ENCODE peak calls at places on chromosome 3, in nine cellular contexts. One of them, this sample, is unnamed.
A peak's percentile ranks its signal among the peaks of the same experiment; 100 is the strongest.

GRCh38 chr3:186083746-186084145 is 25.1 kb downstream of the ETV5 start:
- DNase-seq in CD4-positive, alpha-beta T cell: no peak
- DNase-seq in WERI-Rb-1: no peak
- DNase-seq in glutamatergic neuron: no peak
- DNase-seq in GM13977: no peak
- DNase-seq in adrenal gland: no peak
- DNase-seq in choroid plexus epithelial cell: no peak
- DNase-seq in lower lobe of right lung: no peak
- DNase-seq in astrocyte of the spinal cord: no peak
- DNase-seq in this sample: no peak

GRCh38 chr3:122021811-122022401 is at the start of gene ILDR1:
- DNase-seq in CD4-positive, alpha-beta T cell: no peak
- DNase-seq in WERI-Rb-1: no peak
- DNase-seq in glutamatergic neuron: no peak
- DNase-seq in GM13977: peak; percentile 62
- DNase-seq in adrenal gland: no peak
- DNase-seq in choroid plexus epithelial cell: no peak
- DNase-seq in lower lobe of right lung: peak; percentile 65
- DNase-seq in astrocyte of the spinal cord: no peak
- DNase-seq in this sample: peak; percentile 76

GRCh38 chr3:134004841-134005240 is 24.9 kb downstream of the SLCO2A1 start:
- DNase-seq in CD4-positive, alpha-beta T cell: no peak
- DNase-seq in WERI-Rb-1: no peak
- DNase-seq in glutamatergic neuron: no peak
- DNase-seq in GM13977: no peak
- DNase-seq in adrenal gland: no peak
- DNase-seq in choroid plexus epithelial cell: no peak
- DNase-seq in lower lobe of right lung: no peak
- DNase-seq in astrocyte of the spinal cord: peak; percentile 21
- DNase-seq in this sample: no peak

GRCh38 chr3:129688310-129688895 is 81.9 kb upstream of the PLXND1 start:
- DNase-seq in CD4-positive, alpha-beta T cell: no peak
- DNase-seq in WERI-Rb-1: peak; percentile 32
- DNase-seq in glutamatergic neuron: peak; percentile 72
- DNase-seq in GM13977: no peak
- DNase-seq in adrenal gland: peak; percentile 78
- DNase-seq in choroid plexus epithelial cell: peak; percentile 87
- DNase-seq in lower lobe of right lung: peak; percentile 61
- DNase-seq in astrocyte of the spinal cord: peak; percentile 70
- DNase-seq in this sample: no peak

GRCh38 chr3:158912188-158912587 is 110.3 kb downstream of the MFSD1 start:
- DNase-seq in CD4-positive, alpha-beta T cell: no peak
- DNase-seq in WERI-Rb-1: no peak
- DNase-seq in glutamatergic neuron: no peak
- DNase-seq in GM13977: no peak
- DNase-seq in adrenal gland: no peak
- DNase-seq in choroid plexus epithelial cell: peak; percentile 4
- DNase-seq in lower lobe of right lung: no peak
- DNase-seq in astrocyte of the spinal cord: no peak
- DNase-seq in this sample: no peak

GRCh38 chr3:55660642-55661041 is 173.5 kb upstream of the WNT5A start:
- DNase-seq in CD4-positive, alpha-beta T cell: no peak
- DNase-seq in WERI-Rb-1: no peak
- DNase-seq in glutamatergic neuron: no peak
- DNase-seq in GM13977: no peak
- DNase-seq in adrenal gland: no peak
- DNase-seq in choroid plexus epithelial cell: no peak
- DNase-seq in lower lobe of right lung: no peak
- DNase-seq in astrocyte of the spinal cord: no peak
- DNase-seq in this sample: no peak

GRCh38 chr3:6779140-6779539 is 81.8 kb upstream of the GRM7 start:
- DNase-seq in CD4-positive, alpha-beta T cell: no peak
- DNase-seq in WERI-Rb-1: no peak
- DNase-seq in glutamatergic neuron: no peak
- DNase-seq in GM13977: no peak
- DNase-seq in adrenal gland: no peak
- DNase-seq in choroid plexus epithelial cell: no peak
- DNase-seq in lower lobe of right lung: no peak
- DNase-seq in astrocyte of the spinal cord: no peak
- DNase-seq in this sample: no peak

GRCh38 chr3:29140706-29141105 is 140.2 kb upstream of the RBMS3 start:
- DNase-seq in CD4-positive, alpha-beta T cell: no peak
- DNase-seq in WERI-Rb-1: no peak
- DNase-seq in glutamatergic neuron: no peak
- DNase-seq in GM13977: no peak
- DNase-seq in adrenal gland: peak; percentile 25
- DNase-seq in choroid plexus epithelial cell: no peak
- DNase-seq in lower lobe of right lung: no peak
- DNase-seq in astrocyte of the spinal cord: peak; percentile 29
- DNase-seq in this sample: no peak

GRCh38 chr3:155772801-155773200 is 27.9 kb upstream of the PLCH1 start:
- DNase-seq in CD4-positive, alpha-beta T cell: no peak
- DNase-seq in WERI-Rb-1: no peak
- DNase-seq in glutamatergic neuron: no peak
- DNase-seq in GM13977: no peak
- DNase-seq in adrenal gland: no peak
- DNase-seq in choroid plexus epithelial cell: no peak
- DNase-seq in lower lobe of right lung: no peak
- DNase-seq in astrocyte of the spinal cord: no peak
- DNase-seq in this sample: no peak

GRCh38 chr3:193716155-193716554 is 123.1 kb downstream of the OPA1 start:
- DNase-seq in CD4-positive, alpha-beta T cell: no peak
- DNase-seq in WERI-Rb-1: no peak
- DNase-seq in glutamatergic neuron: no peak
- DNase-seq in GM13977: no peak
- DNase-seq in adrenal gland: no peak
- DNase-seq in choroid plexus epithelial cell: no peak
- DNase-seq in lower lobe of right lung: no peak
- DNase-seq in astrocyte of the spinal cord: no peak
- DNase-seq in this sample: no peak

GRCh38 chr3:4525555-4526238 is 32.5 kb downstream of the ITPR1 start:
- DNase-seq in CD4-positive, alpha-beta T cell: no peak
- DNase-seq in WERI-Rb-1: no peak
- DNase-seq in glutamatergic neuron: no peak
- DNase-seq in GM13977: no peak
- DNase-seq in adrenal gland: no peak
- DNase-seq in choroid plexus epithelial cell: no peak
- DNase-seq in lower lobe of right lung: no peak
- DNase-seq in astrocyte of the spinal cord: no peak
- DNase-seq in this sample: no peak

GRCh38 chr3:12965999-12966846 is 107.0 kb downstream of the IQSEC1 start:
- DNase-seq in CD4-positive, alpha-beta T cell: no peak
- DNase-seq in WERI-Rb-1: peak; percentile 80
- DNase-seq in glutamatergic neuron: peak; percentile 83
- DNase-seq in GM13977: no peak
- DNase-seq in adrenal gland: no peak
- DNase-seq in choroid plexus epithelial cell: no peak
- DNase-seq in lower lobe of right lung: no peak
- DNase-seq in astrocyte of the spinal cord: no peak
- DNase-seq in this sample: no peak

DNA sequence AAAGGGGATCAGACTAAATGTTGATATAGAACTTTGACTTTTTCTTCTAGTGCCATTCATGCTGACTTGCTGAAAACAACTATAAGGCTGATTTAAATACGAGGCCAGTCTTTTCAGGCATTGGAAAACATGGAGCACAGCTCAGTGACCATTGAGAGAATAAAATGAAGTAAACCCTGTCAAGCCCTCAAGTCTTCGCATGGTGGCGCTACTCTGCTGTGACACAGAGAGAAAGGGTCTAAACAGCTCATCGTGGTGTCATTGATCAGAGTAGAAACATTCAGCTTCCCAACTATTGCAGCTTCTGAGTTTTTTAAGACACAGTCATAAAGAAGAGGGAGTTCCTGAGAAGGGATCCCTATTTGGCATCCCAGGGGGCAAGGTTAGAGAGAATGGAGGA is 716.2 kb downstream of the DIPK2A start:
- DNase-seq in CD4-positive, alpha-beta T cell: no peak
- DNase-seq in WERI-Rb-1: peak; percentile 12
- DNase-seq in glutamatergic neuron: no peak
- DNase-seq in GM13977: no peak
- DNase-seq in adrenal gland: no peak
- DNase-seq in choroid plexus epithelial cell: peak; percentile 9
- DNase-seq in lower lobe of right lung: no peak
- DNase-seq in astrocyte of the spinal cord: no peak
- DNase-seq in this sample: no peak
- TF ChIP-seq CTCF in CD4-positive, alpha-beta T cell: no peak
- TF ChIP-seq CTCF in WERI-Rb-1: peak; percentile 27
- TF ChIP-seq CTCF in glutamatergic neuron: no peak
- TF ChIP-seq CTCF in GM13977: peak; percentile 48
- TF ChIP-seq CTCF in adrenal gland: no peak
- TF ChIP-seq CTCF in choroid plexus epithelial cell: peak; percentile 29
- TF ChIP-seq CTCF in lower lobe of right lung: no peak
- TF ChIP-seq CTCF in astrocyte of the spinal cord: peak; percentile 5
- TF ChIP-seq CTCF in this sample: peak; percentile 7

GRCh38 chr3:120622457-120622856 is 26.3 kb downstream of the NDUFB4 start:
- DNase-seq in CD4-positive, alpha-beta T cell: no peak
- DNase-seq in WERI-Rb-1: no peak
- DNase-seq in glutamatergic neuron: no peak
- DNase-seq in GM13977: no peak
- DNase-seq in adrenal gland: no peak
- DNase-seq in choroid plexus epithelial cell: no peak
- DNase-seq in lower lobe of right lung: no peak
- DNase-seq in astrocyte of the spinal cord: no peak
- DNase-seq in this sample: no peak

GRCh38 chr3:120625199-120625598 is 29.1 kb downstream of the NDUFB4 start:
- DNase-seq in CD4-positive, alpha-beta T cell: no peak
- DNase-seq in WERI-Rb-1: no peak
- DNase-seq in glutamatergic neuron: no peak
- DNase-seq in GM13977: no peak
- DNase-seq in adrenal gland: no peak
- DNase-seq in choroid plexus epithelial cell: no peak
- DNase-seq in lower lobe of right lung: no peak
- DNase-seq in astrocyte of the spinal cord: no peak
- DNase-seq in this sample: no peak

GRCh38 chr3:120623719-120624093 is 27.6 kb downstream of the NDUFB4 start:
- DNase-seq in CD4-positive, alpha-beta T cell: no peak
- DNase-seq in WERI-Rb-1: no peak
- DNase-seq in glutamatergic neuron: no peak
- DNase-seq in GM13977: no peak
- DNase-seq in adrenal gland: no peak
- DNase-seq in choroid plexus epithelial cell: no peak
- DNase-seq in lower lobe of right lung: no peak
- DNase-seq in astrocyte of the spinal cord: no peak
- DNase-seq in this sample: no peak

GRCh38 chr3:120622870-120623718 is 27.0 kb downstream of the NDUFB4 start:
- DNase-seq in CD4-positive, alpha-beta T cell: no peak
- DNase-seq in WERI-Rb-1: peak; percentile 69
- DNase-seq in glutamatergic neuron: no peak
- DNase-seq in GM13977: no peak
- DNase-seq in adrenal gland: no peak
- DNase-seq in choroid plexus epithelial cell: peak; percentile 8
- DNase-seq in lower lobe of right lung: no peak
- DNase-seq in astrocyte of the spinal cord: peak; percentile 22
- DNase-seq in this sample: no peak
- TF ChIP-seq CTCF in CD4-positive, alpha-beta T cell: no peak
- TF ChIP-seq CTCF in WERI-Rb-1: peak; percentile 42
- TF ChIP-seq CTCF in glutamatergic neuron: no peak
- TF ChIP-seq CTCF in GM13977: no peak
- TF ChIP-seq CTCF in adrenal gland: peak; percentile 25
- TF ChIP-seq CTCF in choroid plexus epithelial cell: peak; percentile 11
- TF ChIP-seq CTCF in lower lobe of right lung: no peak
- TF ChIP-seq CTCF in astrocyte of the spinal cord: peak; percentile 10
- TF ChIP-seq CTCF in this sample: peak; percentile 11

GRCh38 chr3:14398801-14399114 is 3.6 kb upstream of the SLC6A6 start:
- DNase-seq in CD4-positive, alpha-beta T cell: no peak
- DNase-seq in WERI-Rb-1: no peak
- DNase-seq in glutamatergic neuron: no peak
- DNase-seq in GM13977: no peak
- DNase-seq in adrenal gland: no peak
- DNase-seq in choroid plexus epithelial cell: no peak
- DNase-seq in lower lobe of right lung: no peak
- DNase-seq in astrocyte of the spinal cord: no peak
- DNase-seq in this sample: no peak

GRCh38 chr3:14393440-14394111 is 8.8 kb upstream of the SLC6A6 start:
- DNase-seq in CD4-positive, alpha-beta T cell: no peak
- DNase-seq in WERI-Rb-1: no peak
- DNase-seq in glutamatergic neuron: no peak
- DNase-seq in GM13977: no peak
- DNase-seq in adrenal gland: no peak
- DNase-seq in choroid plexus epithelial cell: peak; percentile 39
- DNase-seq in lower lobe of right lung: no peak
- DNase-seq in astrocyte of the spinal cord: peak; percentile 15
- DNase-seq in this sample: no peak

GRCh38 chr3:14397940-14398800 is 4.2 kb upstream of the SLC6A6 start:
- DNase-seq in CD4-positive, alpha-beta T cell: no peak
- DNase-seq in WERI-Rb-1: no peak
- DNase-seq in glutamatergic neuron: no peak
- DNase-seq in GM13977: no peak
- DNase-seq in adrenal gland: no peak
- DNase-seq in choroid plexus epithelial cell: no peak
- DNase-seq in lower lobe of right lung: no peak
- DNase-seq in astrocyte of the spinal cord: no peak
- DNase-seq in this sample: no peak

GRCh38 chr3:14396293-14396692 is 6.1 kb upstream of the SLC6A6 start:
- DNase-seq in CD4-positive, alpha-beta T cell: no peak
- DNase-seq in WERI-Rb-1: no peak
- DNase-seq in glutamatergic neuron: no peak
- DNase-seq in GM13977: no peak
- DNase-seq in adrenal gland: no peak
- DNase-seq in choroid plexus epithelial cell: no peak
- DNase-seq in lower lobe of right lung: no peak
- DNase-seq in astrocyte of the spinal cord: no peak
- DNase-seq in this sample: no peak

DNA sequence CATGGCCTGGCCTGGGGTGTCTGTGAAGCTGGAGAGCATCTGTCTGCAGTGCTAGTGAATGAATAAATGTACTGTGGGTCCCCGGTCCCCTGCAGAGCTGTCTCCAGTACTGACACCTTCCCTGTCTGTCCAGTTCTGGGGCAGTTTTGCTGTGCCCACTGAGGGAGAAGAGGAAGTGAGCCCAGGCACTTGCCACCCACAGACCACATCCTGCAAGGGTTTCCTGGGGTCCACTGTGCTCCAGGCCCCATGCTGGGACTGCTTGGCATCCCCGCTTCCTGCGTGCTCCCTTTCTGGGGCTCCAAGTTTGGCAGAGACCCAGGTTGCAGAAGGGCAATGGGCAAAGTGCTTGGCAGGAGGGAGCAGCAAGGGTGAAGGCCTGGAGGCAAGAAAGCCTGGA is 4.9 kb upstream of the SLC6A6 start:
- DNase-seq in CD4-positive, alpha-beta T cell: no peak
- DNase-seq in WERI-Rb-1: no peak
- DNase-seq in glutamatergic neuron: no peak
- DNase-seq in GM13977: no peak
- DNase-seq in adrenal gland: no peak
- DNase-seq in choroid plexus epithelial cell: no peak
- DNase-seq in lower lobe of right lung: no peak
- DNase-seq in astrocyte of the spinal cord: no peak
- DNase-seq in this sample: peak; percentile 44
- TF ChIP-seq CTCF in CD4-positive, alpha-beta T cell: no peak
- TF ChIP-seq CTCF in WERI-Rb-1: no peak
- TF ChIP-seq CTCF in glutamatergic neuron: no peak
- TF ChIP-seq CTCF in GM13977: no peak
- TF ChIP-seq CTCF in adrenal gland: no peak
- TF ChIP-seq CTCF in choroid plexus epithelial cell: no peak
- TF ChIP-seq CTCF in lower lobe of right lung: no peak
- TF ChIP-seq CTCF in astrocyte of the spinal cord: no peak
- TF ChIP-seq CTCF in this sample: no peak

DNA sequence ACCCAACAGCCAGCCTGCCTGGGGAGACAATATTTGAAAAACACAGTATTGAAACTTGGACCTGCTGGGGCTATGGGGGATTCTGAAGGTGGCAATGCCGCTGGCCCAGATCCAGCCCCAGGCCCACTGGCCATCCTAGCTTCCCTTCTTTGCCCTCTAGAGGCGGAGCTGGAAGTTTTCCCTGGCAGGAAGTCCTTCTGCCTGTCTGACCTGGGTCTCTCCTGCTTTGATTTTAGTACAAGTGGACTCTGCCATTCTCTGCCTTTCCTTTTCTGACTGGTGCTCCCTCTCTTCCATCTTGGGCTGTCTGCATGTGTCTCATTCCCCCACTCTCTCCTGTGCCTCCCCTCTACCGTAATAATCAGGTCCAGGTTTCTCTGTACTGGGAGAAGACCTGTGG is 3.6 kb downstream of the SEMA3F start:
- DNase-seq in CD4-positive, alpha-beta T cell: no peak
- DNase-seq in WERI-Rb-1: no peak
- DNase-seq in glutamatergic neuron: no peak
- DNase-seq in GM13977: no peak
- DNase-seq in adrenal gland: no peak
- DNase-seq in choroid plexus epithelial cell: no peak
- DNase-seq in lower lobe of right lung: no peak
- DNase-seq in astrocyte of the spinal cord: no peak
- DNase-seq in this sample: no peak
- TF ChIP-seq CTCF in CD4-positive, alpha-beta T cell: no peak
- TF ChIP-seq CTCF in WERI-Rb-1: no peak
- TF ChIP-seq CTCF in glutamatergic neuron: no peak
- TF ChIP-seq CTCF in GM13977: no peak
- TF ChIP-seq CTCF in adrenal gland: no peak
- TF ChIP-seq CTCF in choroid plexus epithelial cell: no peak
- TF ChIP-seq CTCF in lower lobe of right lung: no peak
- TF ChIP-seq CTCF in astrocyte of the spinal cord: peak; percentile 8
- TF ChIP-seq CTCF in this sample: no peak

This sample was measured in GM20000.